ENCODE peak calls at places on chromosomes 12 and 14, in nine cellular contexts. N is ovary, R is tibial nerve, S is adrenal gland, C is K562, J is uterus, O is heart left ventricle, Y is erythroblast, B is HepG2. V is an unnamed sample.

GRCh38 chr12:46933947-46934346 is 108.2 kb upstream of the SLC38A4 start:
- DNase-seq in J (no peak), C (no peak), O (no peak), B (peak), R (no peak), N (no peak), S (no peak), Y (peak), V (no peak)

GRCh38 chr12:123398177-123398916 is 14.4 kb downstream of the KMT5A start:
- DNase-seq in O (peak), R (peak), N (peak), S (peak), Y (peak), C (no peak), J (peak), B (no peak), V (no peak)

GRCh38 chr12:106141452-106141851 is 2.7 kb upstream of the NUAK1 start:
- DNase-seq in J (no peak), N (no peak), O (no peak), R (no peak), B (no peak), Y (no peak), S (no peak), C (no peak), V (no peak)

GRCh38 chr14:76908834-76909233 is 82.6 kb downstream of the LRRC74A start:
- DNase-seq in O (no peak), Y (no peak), N (no peak), S (no peak), C (no peak), B (no peak), J (no peak), R (no peak), V (no peak)

GRCh38 chr14:38731962-38732361 is 371.1 kb downstream of the SEC23A start:
- DNase-seq in R (no peak), J (no peak), N (no peak), C (no peak), Y (no peak), B (no peak), O (no peak), S (no peak), V (no peak)

GRCh38 chr12:6772729-6773661 is 675 bp downstream of the LAG3 start:
- DNase-seq in J (no peak), C (no peak), B (no peak), S (no peak), R (no peak), O (no peak), N (peak), Y (no peak), V (no peak)

GRCh38 chr14:77272261-77272660 is 1.3 kb upstream of the NGB start:
- DNase-seq in Y (no peak), B (no peak), J (no peak), S (no peak), R (no peak), N (no peak), C (no peak), O (no peak), V (no peak)

GRCh38 chr14:105294142-105294597 is 6.6 kb downstream of the BRF1 start:
- DNase-seq in R (no peak), N (no peak), Y (peak), B (no peak), J (no peak), O (peak), S (peak), C (no peak), V (no peak)

GRCh38 chr14:71206766-71207371 is 299.6 kb downstream of the PCNX1 start:
- DNase-seq in C (no peak), B (no peak), Y (no peak), S (peak), N (no peak), O (peak), R (no peak), J (peak), V (peak)

GRCh38 chr14:85599939-85600338 is 70.0 kb downstream of the FLRT2 start:
- DNase-seq in R (no peak), Y (no peak), N (no peak), S (no peak), C (no peak), O (no peak), B (no peak), J (no peak), V (no peak)

GRCh38 chr12:57521475-57522018 is 1.1 kb upstream of the MBD6 start:
- DNase-seq in Y (peak), J (peak), C (no peak), N (peak), B (peak), S (peak), O (peak), R (peak), V (no peak)

DNA sequence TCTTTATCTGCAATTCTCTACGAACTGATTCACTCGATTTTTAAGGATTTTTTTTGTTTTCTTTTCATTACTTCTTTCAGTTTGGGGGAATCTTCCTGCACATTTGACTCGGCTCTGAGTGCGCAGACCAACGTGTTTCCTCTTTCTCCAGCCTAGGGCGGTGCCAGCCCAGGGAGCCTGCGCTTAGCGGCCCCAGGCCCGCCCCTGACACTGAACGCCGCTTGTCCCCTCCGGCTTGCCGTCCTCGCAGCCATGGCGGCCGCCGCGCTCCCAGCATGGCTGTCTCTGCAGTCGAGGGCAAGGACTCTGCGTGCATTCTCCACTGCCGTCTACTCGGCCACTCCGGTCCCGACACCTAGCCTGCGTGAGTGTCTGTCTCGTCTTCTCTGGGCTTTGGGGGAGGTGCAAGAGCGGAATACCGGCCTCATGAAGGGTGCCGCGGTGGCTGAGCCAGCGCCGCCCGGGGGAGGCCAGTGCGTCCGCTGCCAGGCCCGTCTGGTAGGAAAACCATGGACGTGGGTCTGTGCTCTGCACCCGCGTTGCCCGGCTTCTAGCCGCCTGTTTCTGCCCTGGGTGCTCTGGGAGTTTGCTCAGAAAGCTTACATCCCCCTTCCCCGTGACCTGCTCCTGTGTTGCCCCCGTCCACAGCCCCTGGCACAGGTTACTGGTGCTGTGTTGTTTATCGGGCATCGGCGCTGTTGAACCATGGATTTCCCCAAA is at the start of gene MRPS35:
- DNase-seq in C (peak), S (peak), Y (peak), O (peak), R (peak), J (peak), B (peak), N (peak), V (peak)
- TF ChIP-seq POLR2A in C (peak), S (no peak), Y (peak), O (peak), R (peak), J (peak), B (peak), N (peak), V (peak)

GRCh38 chr12:93377252-93377542 is 528 bp upstream of the NUDT4 start:
- DNase-seq in B (no peak), N (no peak), R (no peak), C (no peak), O (no peak), Y (no peak), S (no peak), J (no peak), V (no peak)

GRCh38 chr12:93376436-93377251 is 1.1 kb upstream of the NUDT4 start:
- DNase-seq in C (no peak), Y (peak), N (peak), J (peak), R (no peak), B (peak), O (peak), S (peak), V (no peak)

GRCh38 chr12:93379432-93380308 is 1.9 kb downstream of the NUDT4 start:
- DNase-seq in B (no peak), S (no peak), J (no peak), N (no peak), O (no peak), R (no peak), C (no peak), Y (peak), V (no peak)

GRCh38 chr12:93380480-93381121 is 2.9 kb downstream of the NUDT4 start:
- DNase-seq in O (no peak), B (peak), C (no peak), Y (peak), N (no peak), S (no peak), J (no peak), R (no peak), V (no peak)

DNA sequence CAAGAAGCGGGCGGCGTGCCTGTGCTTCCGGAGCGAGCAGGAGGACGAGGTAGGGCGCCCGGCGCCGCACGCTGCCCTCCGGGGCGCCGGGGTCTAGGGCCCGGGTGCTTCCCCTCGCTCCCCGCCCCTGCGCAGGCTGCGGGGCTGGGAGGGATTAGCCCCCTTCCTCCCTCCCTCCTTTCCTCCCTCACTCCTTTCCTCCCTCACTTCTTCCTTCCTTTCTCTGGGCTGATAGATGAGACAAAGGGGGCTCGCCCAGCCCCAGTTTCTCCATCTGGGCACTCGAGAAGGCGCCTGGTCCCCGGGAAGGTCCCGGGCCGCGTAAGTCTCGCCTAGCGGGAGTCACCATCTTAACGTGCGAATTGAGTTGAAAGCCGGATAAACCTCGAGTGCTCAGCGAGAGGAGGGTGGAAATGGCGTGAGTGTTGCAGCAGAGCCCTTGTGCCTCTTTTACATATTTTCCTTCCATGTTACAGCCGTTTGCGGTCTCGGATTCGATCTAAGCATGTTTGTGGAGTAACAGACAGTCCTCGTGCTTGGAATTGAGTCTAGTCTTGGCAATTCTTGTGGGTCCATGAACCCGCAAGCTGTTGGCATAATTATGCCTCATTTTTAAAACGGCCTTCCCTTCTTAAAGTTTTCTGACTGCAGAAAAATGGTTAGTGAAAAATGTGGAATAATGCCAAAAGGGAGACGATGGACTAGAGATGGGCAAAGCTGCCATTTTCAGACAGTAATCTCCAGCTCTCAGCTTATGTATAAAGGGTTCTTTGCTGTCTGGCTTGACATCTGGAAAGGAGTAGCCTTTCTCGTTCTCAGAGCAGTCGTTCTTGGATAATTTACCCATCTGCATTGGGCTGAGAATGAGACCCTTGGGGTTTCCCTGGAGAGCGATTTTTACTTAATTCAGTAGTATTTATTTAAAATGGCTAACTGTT is 917 bp downstream of the NUDT4 start:
- DNase-seq in Y (peak), C (peak), S (peak), B (no peak), O (peak), J (peak), N (peak), R (no peak), V (peak)
- TF ChIP-seq POLR2A in Y (peak), C (no peak), S (no peak), B (no peak), O (peak), J (no peak), N (no peak), R (no peak), V (no peak)

DNA sequence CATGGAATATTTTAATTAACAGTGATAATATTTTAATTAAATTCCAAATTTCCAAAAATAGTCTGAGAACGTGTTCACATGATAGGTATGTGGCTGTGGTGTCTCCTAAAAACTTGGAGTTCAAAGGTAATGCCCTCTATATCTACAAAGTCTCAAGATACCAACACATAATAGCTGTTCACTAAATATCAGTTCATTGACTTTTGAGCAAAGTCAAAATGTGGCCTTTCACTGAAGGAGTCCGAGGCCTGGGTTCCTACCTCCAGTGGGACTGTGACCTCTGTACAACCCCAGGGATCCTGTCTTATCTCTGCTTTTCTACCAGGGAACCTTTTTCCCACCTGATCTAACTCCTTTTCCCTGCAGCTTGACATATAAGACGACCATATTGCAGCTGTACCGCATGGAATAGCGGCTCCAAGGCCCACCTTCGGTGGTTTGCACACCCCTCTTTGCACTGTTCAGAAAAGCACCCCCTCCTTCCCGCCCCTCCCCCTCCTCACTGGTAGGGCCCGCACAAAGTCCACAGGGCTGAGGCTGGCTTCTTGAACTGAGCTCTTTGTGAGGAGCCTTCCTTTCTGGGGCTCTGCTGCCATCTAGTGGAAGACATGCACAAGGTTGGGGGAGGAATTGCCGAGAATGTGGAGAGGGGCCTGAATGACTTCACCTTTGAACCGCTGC is 3.1 kb downstream of the CCND2 start:
- DNase-seq in B (peak), C (peak), N (peak), O (peak), Y (peak), S (peak), J (peak), R (peak), V (peak)
- TF ChIP-seq POLR2A in B (no peak), C (no peak), N (no peak), O (no peak), Y (peak), S (peak), J (peak), R (no peak), V (no peak)

DNA sequence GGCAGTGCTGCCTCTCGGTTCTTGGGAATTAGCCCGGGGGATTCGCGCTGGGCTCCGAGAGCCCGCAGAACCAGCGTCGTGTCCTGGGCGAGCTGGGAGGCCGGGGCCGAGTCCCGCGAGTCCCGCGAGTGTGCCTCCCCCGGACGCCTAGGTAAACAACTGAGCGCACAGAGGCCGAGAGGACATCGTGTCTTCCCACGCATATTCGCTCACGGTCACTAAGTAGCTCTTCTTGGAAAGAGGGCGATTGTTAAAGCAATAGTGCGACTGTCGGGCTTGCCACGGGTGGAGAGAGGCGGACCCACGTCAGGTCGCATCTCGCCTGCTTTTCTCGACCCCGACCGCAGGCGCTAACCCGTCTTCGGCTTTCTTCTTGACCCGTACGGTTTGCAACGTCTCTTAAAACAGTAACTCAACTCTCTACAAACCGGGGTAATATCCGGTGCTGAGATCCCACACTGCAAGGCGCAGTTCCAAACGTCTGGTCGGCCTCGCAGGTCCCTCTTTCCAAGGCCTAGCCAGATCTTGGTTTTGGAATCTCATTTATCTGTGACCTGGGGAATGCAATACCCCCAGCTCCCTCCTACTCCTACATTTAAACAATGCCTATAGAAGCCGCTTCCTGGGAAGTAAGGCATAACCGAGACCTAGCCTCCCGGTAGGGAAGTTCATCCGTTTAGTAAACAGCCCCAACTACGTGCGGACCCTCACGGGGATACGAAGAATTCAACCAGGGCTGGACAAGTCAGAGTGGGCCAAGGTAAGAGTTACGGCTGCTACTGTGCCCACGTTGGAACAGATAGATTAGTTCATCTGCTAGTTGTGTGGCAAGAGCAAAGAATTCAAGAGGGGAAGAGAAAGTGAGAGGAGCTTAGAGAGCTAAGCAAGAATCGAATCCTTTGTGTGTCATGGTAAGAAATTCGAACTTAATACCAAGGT is 736 bp upstream of the PHLDA1 start:
- DNase-seq in Y (peak), S (peak), J (no peak), O (peak), N (peak), B (peak), R (no peak), C (peak), V (no peak)
- TF ChIP-seq POLR2A in Y (peak), S (no peak), J (no peak), O (no peak), N (no peak), B (peak), R (no peak), C (peak), V (no peak)

V was measured in H54.